ENCODE peak calls at places on chromosomes 11 and 22, in eight cellular contexts. F is SHP77; Z is occipital lobe; D is NCI-H345; Q is activated CD4-positive, alpha-beta T cell treated with anti-CD3 and anti-CD28 coated beads for 4 hours; M is ELR; L is epithelial cell of prostate; E is A172. J is an unnamed sample.

GRCh38 chr11:107018902-107019493 is 722 bp upstream of the GUCY1A2 start:
- DNase-seq in L (no peak), M (peak), Q (no peak), F (no peak), D (no peak), E (peak), Z (peak), J (no peak)

GRCh38 chr22:23856721-23857605 is 712 bp upstream of the SLC2A11 start:
- DNase-seq in L (no peak), Z (peak), E (no peak), D (no peak), Q (no peak), M (peak), F (peak), J (no peak)

GRCh38 chr22:40932396-40932795 is 18.8 kb upstream of the RBX1 start:
- DNase-seq in M (no peak), Q (no peak), L (no peak), E (no peak), Z (no peak), D (no peak), F (no peak), J (no peak)

GRCh38 chr11:94537051-94537600 is 6.6 kb upstream of the FUT4 start:
- DNase-seq in M (peak), L (no peak), F (no peak), Z (no peak), D (no peak), Q (no peak), E (no peak), J (no peak)

GRCh38 chr22:25950101-25950500 is 208.1 kb downstream of the MYO18B start:
- DNase-seq in L (no peak), Q (no peak), Z (peak), F (no peak), M (no peak), E (no peak), D (no peak), J (no peak)

GRCh38 chr11:33544593-33545373 is 155.8 kb downstream of the C11orf91 start:
- DNase-seq in L (no peak), F (no peak), Z (no peak), Q (no peak), E (peak), D (no peak), M (peak), J (no peak)

GRCh38 chr11:118109231-118109630 is 22.5 kb upstream of the SMIM35 start:
- DNase-seq in E (peak), M (peak), D (no peak), F (no peak), L (no peak), Q (no peak), Z (no peak), J (no peak)

GRCh38 chr11:120215634-120216033 is 4.8 kb downstream of the OAF start:
- DNase-seq in F (no peak), E (peak), Q (no peak), L (no peak), Z (no peak), D (no peak), M (peak), J (no peak)

GRCh38 chr11:12280838-12281565 is 96.4 kb upstream of the PARVA start:
- DNase-seq in E (no peak), D (no peak), M (peak), F (no peak), L (no peak), Z (no peak), Q (peak), J (no peak)

GRCh38 chr22:39317084-39317755 is 2.2 kb downstream of the RPL3 start:
- DNase-seq in Q (no peak), D (no peak), F (no peak), L (no peak), M (peak), E (no peak), Z (no peak), J (no peak)

GRCh38 chr11:109184376-109184775 is 237.6 kb upstream of the C11orf87 start:
- DNase-seq in E (no peak), D (no peak), F (no peak), Z (no peak), L (no peak), M (no peak), Q (no peak), J (no peak)

GRCh38 chr11:70066628-70067027 is 11.5 kb upstream of the ANO1 start:
- DNase-seq in L (no peak), Z (no peak), M (no peak), Q (no peak), E (no peak), F (no peak), D (no peak), J (no peak)

GRCh38 chr11:698493-699115 is 3.0 kb downstream of the TMEM80 start:
- DNase-seq in L (no peak), Z (no peak), M (no peak), F (no peak), D (no peak), E (no peak), Q (no peak), J (no peak)

GRCh38 chr22:50199836-50200332 is 927 bp upstream of the SELENOO start:
- DNase-seq in D (peak), E (no peak), L (no peak), Z (no peak), M (peak), F (no peak), Q (no peak), J (no peak)

GRCh38 chr22:17739196-17739975 is 34.9 kb downstream of the BID start:
- DNase-seq in M (no peak), E (no peak), Q (no peak), Z (no peak), D (no peak), L (no peak), F (no peak), J (no peak)

GRCh38 chr11:57410287-57410686 is 16.6 kb downstream of the SLC43A3 start:
- DNase-seq in M (peak), Q (no peak), L (no peak), Z (no peak), D (no peak), E (no peak), F (no peak), J (no peak)

GRCh38 chr11:134333312-134333711 is 1.5 kb downstream of the GLB1L2 start:
- DNase-seq in F (no peak), Q (no peak), E (no peak), L (no peak), Z (no peak), D (no peak), M (no peak), J (no peak)

GRCh38 chr11:128420943-128421342 is 166.4 kb downstream of the ETS1 start:
- DNase-seq in Q (no peak), F (no peak), L (no peak), M (peak), D (no peak), E (peak), Z (no peak), J (no peak)

GRCh38 chr22:45263790-45264269 is 20.9 kb upstream of the UPK3A start:
- DNase-seq in F (peak), Q (no peak), M (peak), L (peak), D (no peak), E (peak), Z (no peak), J (no peak)

GRCh38 chr11:128289048-128289447 is 298.3 kb downstream of the ETS1 start:
- DNase-seq in M (no peak), L (no peak), Q (no peak), Z (no peak), D (no peak), E (no peak), F (no peak), J (no peak)

GRCh38 chr22:25651332-25651731 is 86.9 kb downstream of the GRK3 start:
- DNase-seq in M (no peak), F (peak), Z (no peak), L (no peak), E (no peak), D (no peak), Q (no peak), J (no peak)

GRCh38 chr11:76263657-76264056 is 57.4 kb upstream of the WNT11 start:
- DNase-seq in M (no peak), D (no peak), E (no peak), Q (no peak), Z (no peak), F (no peak), L (no peak), J (no peak)